ENCODE peak calls at places on chromosomes 13 and 19, in five cellular contexts. One of them, this sample, is unnamed.

GRCh38 chr13:93603043-93603442 is 376.4 kb downstream of the GPC6 start:
- DNase-seq in upper lobe of left lung: no peak
- DNase-seq in AG09319: peak
- DNase-seq in foreskin fibroblast: peak
- DNase-seq in fibroblast of villous mesenchyme: peak
- DNase-seq in this sample: no peak

GRCh38 chr19:30236587-30236986 is 135.6 kb upstream of the ZNF536 start:
- DNase-seq in upper lobe of left lung: no peak
- DNase-seq in AG09319: no peak
- DNase-seq in foreskin fibroblast: no peak
- DNase-seq in fibroblast of villous mesenchyme: no peak
- DNase-seq in this sample: no peak

GRCh38 chr19:16032509-16033135 is 43.7 kb upstream of the TPM4 start:
- DNase-seq in upper lobe of left lung: no peak
- DNase-seq in AG09319: no peak
- DNase-seq in foreskin fibroblast: no peak
- DNase-seq in fibroblast of villous mesenchyme: no peak
- DNase-seq in this sample: no peak

GRCh38 chr19:1172353-1173159 is 1.5 kb downstream of the SBNO2 start:
- DNase-seq in upper lobe of left lung: peak
- DNase-seq in AG09319: no peak
- DNase-seq in foreskin fibroblast: peak
- DNase-seq in fibroblast of villous mesenchyme: peak
- DNase-seq in this sample: no peak

GRCh38 chr19:5843295-5843927 is 3.9 kb upstream of the FUT6 start:
- DNase-seq in upper lobe of left lung: peak
- DNase-seq in AG09319: no peak
- DNase-seq in foreskin fibroblast: no peak
- DNase-seq in fibroblast of villous mesenchyme: no peak
- DNase-seq in this sample: no peak

GRCh38 chr19:2527171-2527570 is 51.2 kb downstream of the GADD45B start:
- DNase-seq in upper lobe of left lung: no peak
- DNase-seq in AG09319: no peak
- DNase-seq in foreskin fibroblast: no peak
- DNase-seq in fibroblast of villous mesenchyme: no peak
- DNase-seq in this sample: no peak

GRCh38 chr13:38141792-38142191 is 207.9 kb upstream of the UFM1 start:
- DNase-seq in upper lobe of left lung: no peak
- DNase-seq in AG09319: no peak
- DNase-seq in foreskin fibroblast: no peak
- DNase-seq in fibroblast of villous mesenchyme: no peak
- DNase-seq in this sample: no peak

GRCh38 chr13:72931311-72931710 is 127.5 kb upstream of the KLF5 start:
- DNase-seq in upper lobe of left lung: no peak
- DNase-seq in AG09319: no peak
- DNase-seq in foreskin fibroblast: no peak
- DNase-seq in fibroblast of villous mesenchyme: no peak
- DNase-seq in this sample: no peak

GRCh38 chr13:91017669-91018053 is 329.8 kb upstream of the MIR17HG start:
- DNase-seq in upper lobe of left lung: no peak
- DNase-seq in AG09319: no peak
- DNase-seq in foreskin fibroblast: no peak
- DNase-seq in fibroblast of villous mesenchyme: no peak
- DNase-seq in this sample: no peak

GRCh38 chr13:113876341-113877148 is 12.7 kb upstream of the GAS6 start:
- DNase-seq in upper lobe of left lung: no peak
- DNase-seq in AG09319: no peak
- DNase-seq in foreskin fibroblast: no peak
- DNase-seq in fibroblast of villous mesenchyme: no peak
- DNase-seq in this sample: no peak

GRCh38 chr13:106736941-106737340 is 169.0 kb upstream of the ARGLU1 start:
- DNase-seq in upper lobe of left lung: peak
- DNase-seq in AG09319: no peak
- DNase-seq in foreskin fibroblast: no peak
- DNase-seq in fibroblast of villous mesenchyme: no peak
- DNase-seq in this sample: no peak

GRCh38 chr19:12983561-12984142 is 11.6 kb upstream of the NFIX start:
- DNase-seq in upper lobe of left lung: peak
- DNase-seq in AG09319: peak
- DNase-seq in foreskin fibroblast: peak
- DNase-seq in fibroblast of villous mesenchyme: peak
- DNase-seq in this sample: peak

GRCh38 chr19:5947435-5947834 is 30.5 kb downstream of the RANBP3 start:
- DNase-seq in upper lobe of left lung: peak
- DNase-seq in AG09319: no peak
- DNase-seq in foreskin fibroblast: peak
- DNase-seq in fibroblast of villous mesenchyme: peak
- DNase-seq in this sample: no peak

GRCh38 chr19:3692141-3693029 is 7.9 kb downstream of the PIP5K1C start:
- DNase-seq in upper lobe of left lung: peak
- DNase-seq in AG09319: no peak
- DNase-seq in foreskin fibroblast: no peak
- DNase-seq in fibroblast of villous mesenchyme: no peak
- DNase-seq in this sample: no peak

GRCh38 chr13:113073942-113074341 is 31.6 kb upstream of the F7 start:
- DNase-seq in upper lobe of left lung: no peak
- DNase-seq in AG09319: no peak
- DNase-seq in foreskin fibroblast: no peak
- DNase-seq in fibroblast of villous mesenchyme: no peak
- DNase-seq in this sample: no peak

GRCh38 chr19:38736036-38736412 is 8.2 kb downstream of the CAPN12 start:
- DNase-seq in upper lobe of left lung: peak
- DNase-seq in AG09319: no peak
- DNase-seq in foreskin fibroblast: peak
- DNase-seq in fibroblast of villous mesenchyme: peak
- DNase-seq in this sample: no peak

GRCh38 chr19:35545001-35545854 is at the start of gene TMEM147:
- DNase-seq in upper lobe of left lung: peak
- DNase-seq in AG09319: peak
- DNase-seq in foreskin fibroblast: peak
- DNase-seq in fibroblast of villous mesenchyme: peak
- DNase-seq in this sample: peak

GRCh38 chr13:42720116-42720857 is 61.1 kb upstream of the FAM216B start:
- DNase-seq in upper lobe of left lung: no peak
- DNase-seq in AG09319: peak
- DNase-seq in foreskin fibroblast: peak
- DNase-seq in fibroblast of villous mesenchyme: peak
- DNase-seq in this sample: peak

GRCh38 chr13:101303512-101303911 is 112.8 kb downstream of the NALCN start:
- DNase-seq in upper lobe of left lung: no peak
- DNase-seq in AG09319: no peak
- DNase-seq in foreskin fibroblast: peak
- DNase-seq in fibroblast of villous mesenchyme: no peak
- DNase-seq in this sample: no peak

GRCh38 chr13:38941353-38941945 is 49.2 kb downstream of the STOML3 start:
- DNase-seq in upper lobe of left lung: no peak
- DNase-seq in AG09319: no peak
- DNase-seq in foreskin fibroblast: no peak
- DNase-seq in fibroblast of villous mesenchyme: peak
- DNase-seq in this sample: no peak

GRCh38 chr13:94595006-94595942 is 678 bp downstream of the TGDS start:
- DNase-seq in upper lobe of left lung: no peak
- DNase-seq in AG09319: no peak
- DNase-seq in foreskin fibroblast: peak
- DNase-seq in fibroblast of villous mesenchyme: no peak
- DNase-seq in this sample: no peak

DNA sequence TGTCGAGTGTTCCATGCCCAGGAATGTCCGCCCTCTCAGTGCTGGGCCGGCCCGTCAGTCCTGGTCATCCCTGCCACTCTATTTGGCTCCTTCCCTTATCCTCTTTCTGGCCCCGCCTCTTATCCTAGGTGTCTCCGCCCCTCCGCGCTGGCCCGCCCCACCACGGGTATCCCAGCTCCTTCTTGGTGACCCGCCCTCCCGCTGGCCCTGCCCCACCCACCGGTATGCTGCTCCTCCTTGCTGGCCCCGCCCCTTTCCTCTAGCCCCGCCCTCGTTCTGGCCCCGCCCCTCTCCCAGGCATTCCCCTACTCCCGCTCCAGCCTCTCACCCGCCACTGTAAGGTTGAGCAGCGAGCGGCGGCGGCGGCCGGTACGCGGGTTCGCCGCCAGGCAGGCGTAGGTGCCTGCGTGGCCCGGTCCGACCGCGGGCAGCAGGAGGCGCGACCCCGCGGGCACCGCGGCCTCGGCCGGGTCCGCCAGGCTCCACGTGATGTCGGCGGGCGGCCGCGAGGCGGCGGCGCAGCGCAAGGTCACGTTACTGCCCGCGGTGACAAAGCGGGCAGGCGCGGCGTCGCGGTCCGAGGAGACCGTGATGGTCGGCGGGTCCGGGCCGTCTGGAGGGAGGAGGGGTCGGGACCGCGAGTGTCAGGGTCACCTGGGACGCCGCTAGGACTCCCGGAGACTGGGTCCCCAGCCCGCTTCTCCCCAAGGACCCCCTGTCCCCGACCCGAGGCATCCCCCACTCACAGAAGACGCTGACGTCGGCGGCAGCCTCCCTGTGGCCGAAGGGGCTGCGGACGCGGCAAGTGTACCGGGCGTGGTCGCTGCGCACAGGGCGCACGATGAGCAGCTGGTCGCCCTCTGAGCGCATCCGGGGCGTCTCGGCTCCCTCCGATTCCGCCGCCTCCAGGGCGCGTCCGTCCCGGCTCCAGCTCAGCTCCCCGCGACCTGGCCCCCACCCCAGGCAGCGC is 2.0 kb downstream of the VSIG10L start:
- DNase-seq in upper lobe of left lung: peak
- DNase-seq in AG09319: peak
- DNase-seq in foreskin fibroblast: peak
- DNase-seq in fibroblast of villous mesenchyme: peak
- DNase-seq in this sample: peak
- TF ChIP-seq CTCF in upper lobe of left lung: peak
- TF ChIP-seq CTCF in AG09319: no peak
- TF ChIP-seq CTCF in foreskin fibroblast: peak
- TF ChIP-seq CTCF in fibroblast of villous mesenchyme: no peak
- TF ChIP-seq CTCF in this sample: no peak

GRCh38 chr13:25659091-25659502 is 287.3 kb downstream of the ATP8A2 start:
- DNase-seq in upper lobe of left lung: no peak
- DNase-seq in AG09319: no peak
- DNase-seq in foreskin fibroblast: no peak
- DNase-seq in fibroblast of villous mesenchyme: no peak
- DNase-seq in this sample: no peak
- TF ChIP-seq CTCF in upper lobe of left lung: no peak
- TF ChIP-seq CTCF in AG09319: no peak
- TF ChIP-seq CTCF in foreskin fibroblast: no peak
- TF ChIP-seq CTCF in fibroblast of villous mesenchyme: no peak
- TF ChIP-seq CTCF in this sample: no peak

GRCh38 chr13:31967155-31967554 is 64.4 kb upstream of the FRY start:
- DNase-seq in upper lobe of left lung: no peak
- DNase-seq in AG09319: no peak
- DNase-seq in foreskin fibroblast: no peak
- DNase-seq in fibroblast of villous mesenchyme: no peak
- DNase-seq in this sample: no peak
- TF ChIP-seq CTCF in upper lobe of left lung: no peak
- TF ChIP-seq CTCF in AG09319: no peak
- TF ChIP-seq CTCF in foreskin fibroblast: no peak
- TF ChIP-seq CTCF in fibroblast of villous mesenchyme: no peak
- TF ChIP-seq CTCF in this sample: no peak

DNA sequence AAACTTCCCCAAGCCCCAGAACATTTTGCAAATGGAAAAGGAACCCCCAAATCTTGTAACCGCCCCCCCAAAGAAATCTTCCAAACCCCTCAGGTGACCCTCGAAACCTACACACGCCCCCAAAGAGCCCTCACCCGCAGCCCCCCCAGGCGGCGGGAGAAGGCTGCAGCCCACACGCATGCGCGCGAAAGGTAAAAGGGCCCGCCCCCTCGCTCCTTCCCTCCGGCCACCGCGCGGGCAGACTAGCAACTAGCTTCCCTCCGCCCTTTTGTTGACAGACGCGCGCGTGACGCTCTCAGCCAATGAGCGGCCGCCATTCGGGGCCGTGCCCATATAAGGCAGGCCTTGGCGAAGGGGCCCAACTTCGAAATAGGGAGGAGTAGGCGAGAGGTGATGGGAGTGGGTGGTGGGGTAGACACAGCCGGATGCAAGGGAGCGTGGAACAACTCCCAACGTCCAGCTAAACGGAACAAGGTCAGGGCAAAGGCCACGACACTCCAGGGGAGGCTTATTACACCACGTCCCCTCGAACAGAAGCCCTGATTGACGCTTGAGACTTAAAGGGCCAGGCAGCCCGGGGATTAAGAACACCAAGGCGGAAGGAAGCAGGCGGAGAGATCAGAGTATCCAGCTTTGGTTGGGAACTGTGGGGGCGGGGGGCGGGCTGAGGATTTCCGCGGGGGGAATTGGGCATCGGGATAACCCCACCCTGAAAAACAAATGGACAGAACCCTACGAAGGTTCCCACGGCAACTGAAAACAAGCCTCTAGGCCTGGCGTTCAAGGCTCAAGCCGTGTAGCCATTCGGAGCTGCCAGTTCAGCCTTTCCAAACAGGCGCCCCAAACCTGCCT is 13.3 kb downstream of the FBXO46 start:
- DNase-seq in upper lobe of left lung: peak
- DNase-seq in AG09319: peak
- DNase-seq in foreskin fibroblast: peak
- DNase-seq in fibroblast of villous mesenchyme: peak
- DNase-seq in this sample: peak
- TF ChIP-seq CTCF in upper lobe of left lung: no peak
- TF ChIP-seq CTCF in AG09319: peak
- TF ChIP-seq CTCF in foreskin fibroblast: peak
- TF ChIP-seq CTCF in fibroblast of villous mesenchyme: peak
- TF ChIP-seq CTCF in this sample: no peak

GRCh38 chr13:111061338-111062045 is 53.6 kb upstream of the ARHGEF7 start:
- DNase-seq in upper lobe of left lung: no peak
- DNase-seq in AG09319: no peak
- DNase-seq in foreskin fibroblast: no peak
- DNase-seq in fibroblast of villous mesenchyme: no peak
- DNase-seq in this sample: no peak
- TF ChIP-seq CTCF in upper lobe of left lung: no peak
- TF ChIP-seq CTCF in AG09319: no peak
- TF ChIP-seq CTCF in foreskin fibroblast: no peak
- TF ChIP-seq CTCF in fibroblast of villous mesenchyme: no peak
- TF ChIP-seq CTCF in this sample: no peak

GRCh38 chr13:43785681-43786471 is 896 bp downstream of the ENOX1 start:
- DNase-seq in upper lobe of left lung: peak
- DNase-seq in AG09319: no peak
- DNase-seq in foreskin fibroblast: peak
- DNase-seq in fibroblast of villous mesenchyme: peak
- DNase-seq in this sample: peak

GRCh38 chr13:43786472-43786765 is 353 bp downstream of the ENOX1 start:
- DNase-seq in upper lobe of left lung: no peak
- DNase-seq in AG09319: no peak
- DNase-seq in foreskin fibroblast: no peak
- DNase-seq in fibroblast of villous mesenchyme: no peak
- DNase-seq in this sample: no peak

GRCh38 chr13:43786766-43787517 is at the start of gene ENOX1:
- DNase-seq in upper lobe of left lung: peak
- DNase-seq in AG09319: no peak
- DNase-seq in foreskin fibroblast: peak
- DNase-seq in fibroblast of villous mesenchyme: peak
- DNase-seq in this sample: peak

GRCh38 chr13:43787518-43787891 is 733 bp upstream of the ENOX1 start:
- DNase-seq in upper lobe of left lung: no peak
- DNase-seq in AG09319: no peak
- DNase-seq in foreskin fibroblast: no peak
- DNase-seq in fibroblast of villous mesenchyme: no peak
- DNase-seq in this sample: no peak

GRCh38 chr13:43787998-43788397 is 1.2 kb upstream of the ENOX1 start:
- DNase-seq in upper lobe of left lung: no peak
- DNase-seq in AG09319: no peak
- DNase-seq in foreskin fibroblast: peak
- DNase-seq in fibroblast of villous mesenchyme: peak
- DNase-seq in this sample: no peak
- TF ChIP-seq CTCF in upper lobe of left lung: no peak
- TF ChIP-seq CTCF in AG09319: no peak
- TF ChIP-seq CTCF in foreskin fibroblast: peak
- TF ChIP-seq CTCF in fibroblast of villous mesenchyme: peak
- TF ChIP-seq CTCF in this sample: no peak